ENCODE peak calls at places on chromosomes 7 and 10, in eight cellular contexts. Z is brain microvascular endothelial cell; X is Calu3; P is H54; S is erythroblast; J is NCI-H345; I is activated effector memory CD4-positive, alpha-beta T cell treated with anti-CD3 and anti-CD28 coated beads, Interleukin-2, amount 50 U/mL, for 16 hours; A is heart left ventricle. H is an unnamed sample.

GRCh38 chr7:4237296-4238235 is 444.5 kb upstream of the FOXK1 start:
- DNase-seq in Z (no peak), X (no peak), P (no peak), S (no peak), J (no peak), I (peak), A (no peak), H (no peak)

GRCh38 chr7:12291870-12292269 is 80.8 kb downstream of the TMEM106B start:
- DNase-seq in Z (no peak), X (no peak), P (no peak), S (peak), J (no peak), I (no peak), A (no peak), H (no peak)

GRCh38 chr10:119652361-119652760 is 1.2 kb downstream of the BAG3 start:
- DNase-seq in Z (no peak), X (peak), P (no peak), S (peak), J (no peak), I (no peak), A (no peak), H (no peak)

GRCh38 chr7:668139-668871 is 58.2 kb upstream of the DNAAF5 start:
- DNase-seq in Z (peak), X (no peak), P (no peak), S (no peak), J (no peak), I (no peak), A (peak), H (no peak)

GRCh38 chr7:1531263-1531978 is 919 bp downstream of the MAFK start:
- DNase-seq in Z (no peak), X (no peak), P (no peak), S (peak), J (no peak), I (peak), A (peak), H (peak)

GRCh38 chr7:37395618-37396259 is 52.9 kb downstream of the ELMO1 start:
- DNase-seq in Z (no peak), X (no peak), P (no peak), S (no peak), J (no peak), I (no peak), A (no peak), H (no peak)

GRCh38 chr10:75238182-75239180 is 2.7 kb upstream of the COMTD1 start:
- DNase-seq in Z (no peak), X (no peak), P (no peak), S (no peak), J (no peak), I (peak), A (no peak), H (no peak)

GRCh38 chr10:70300908-70301597 is 17.2 kb upstream of the NPFFR1 start:
- DNase-seq in Z (no peak), X (no peak), P (no peak), S (no peak), J (no peak), I (no peak), A (no peak), H (no peak)

GRCh38 chr7:151410405-151411390 is 860 bp upstream of the WDR86 start:
- DNase-seq in Z (no peak), X (no peak), P (no peak), S (no peak), J (peak), I (peak), A (no peak), H (no peak)

GRCh38 chr7:33959676-33960075 is 54.3 kb downstream of the BMPER start:
- DNase-seq in Z (no peak), X (no peak), P (no peak), S (no peak), J (no peak), I (no peak), A (no peak), H (no peak)

GRCh38 chr7:77199008-77199966 is at the start of gene FGL2:
- DNase-seq in Z (peak), X (no peak), P (no peak), S (no peak), J (peak), I (peak), A (peak), H (peak)